ENCODE peak calls at places on chromosomes 11 and 22, in five cellular contexts. B, K, X, U and Q are unnamed samples.

GRCh38 chr11:107706531-107706930 is 5.3 kb downstream of the SLN start:
- DNase-seq in X (no peak), B (no peak), K (no peak), U (no peak), Q (no peak)

GRCh38 chr22:40426671-40427070 is 56.3 kb downstream of the SGSM3 start:
- DNase-seq in U (no peak), K (no peak), X (no peak), B (peak), Q (no peak)

GRCh38 chr22:37843746-37844089 is 416 bp downstream of the ANKRD54 start:
- DNase-seq in X (no peak), B (no peak), K (no peak), U (peak), Q (no peak)

GRCh38 chr11:90635886-90636285 is 413.0 kb upstream of the CHORDC1 start:
- DNase-seq in B (no peak), X (no peak), U (no peak), K (no peak), Q (no peak)

GRCh38 chr11:17855531-17856290 is 121.1 kb downstream of the KCNC1 start:
- DNase-seq in U (no peak), B (no peak), K (no peak), X (no peak), Q (no peak)

GRCh38 chr11:62556102-62556871 is 9.7 kb upstream of the AHNAK start:
- DNase-seq in U (peak), B (peak), K (peak), X (peak), Q (peak)

GRCh38 chr11:35487532-35488078 is 37.8 kb downstream of the PAMR1 start:
- DNase-seq in X (peak), K (no peak), U (no peak), B (peak), Q (peak)

GRCh38 chr11:16814410-16815046 is 76.1 kb downstream of the C11orf58 start:
- DNase-seq in X (no peak), U (no peak), K (peak), B (no peak), Q (no peak)

GRCh38 chr22:28299760-28300159 is 379.9 kb downstream of the TTC28 start:
- DNase-seq in B (peak), K (no peak), X (no peak), U (no peak), Q (no peak)

GRCh38 chr11:66068923-66069714 is 953 bp upstream of the PACS1 start:
- DNase-seq in U (no peak), K (no peak), X (peak), B (peak), Q (no peak)

GRCh38 chr11:47408598-47409439 is 429 bp downstream of the SLC39A13 start:
- DNase-seq in U (peak), B (peak), X (peak), K (no peak), Q (no peak)

GRCh38 chr22:37563153-37564081 is 3.1 kb downstream of the CDC42EP1 start:
- DNase-seq in U (peak), X (peak), B (peak), K (peak), Q (peak)

GRCh38 chr11:19739872-19740271 is 27.2 kb downstream of the NAV2 start:
- DNase-seq in K (no peak), X (no peak), U (no peak), B (no peak), Q (no peak)

GRCh38 chr11:21040615-21041014 is 371.2 kb downstream of the NELL1 start:
- DNase-seq in B (no peak), X (no peak), U (no peak), K (no peak), Q (no peak)

GRCh38 chr11:75421035-75421602 is 11.9 kb downstream of the KLHL35 start:
- DNase-seq in X (no peak), K (no peak), B (no peak), U (no peak), Q (no peak)
- TF ChIP-seq CTCF in X (no peak), K (no peak), B (no peak), U (no peak), Q (no peak)

DNA sequence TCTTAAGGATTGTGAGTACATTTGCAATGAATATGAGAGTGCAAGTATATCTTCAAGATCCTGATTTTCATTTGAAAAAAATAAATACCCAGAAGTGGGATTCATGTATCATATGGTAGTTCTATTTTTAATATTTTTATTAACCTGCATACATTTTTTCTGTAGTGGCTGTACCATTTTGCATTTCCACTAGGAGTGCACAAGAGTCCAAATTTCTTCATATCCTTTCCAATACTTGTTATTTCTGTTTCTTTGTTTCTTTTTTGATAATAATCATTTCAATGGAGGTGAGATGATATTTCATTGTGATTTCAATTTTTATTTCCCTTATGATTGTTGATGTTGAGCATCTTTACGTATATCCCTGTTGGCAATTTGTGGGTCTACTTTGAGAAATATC is 759.8 kb upstream of the CNTN5 start:
- DNase-seq in U (no peak), X (no peak), K (no peak), B (no peak), Q (no peak)
- TF ChIP-seq CTCF in U (peak), X (no peak), K (no peak), B (peak), Q (no peak)

GRCh38 chr22:21866821-21867527 is 471 bp downstream of the MAPK1 start:
- DNase-seq in B (peak), X (peak), K (peak), U (no peak), Q (no peak)

GRCh38 chr22:21868651-21869050 is 1.2 kb upstream of the MAPK1 start:
- DNase-seq in B (no peak), X (no peak), K (no peak), U (no peak), Q (no peak)

GRCh38 chr22:21865041-21865440 is 2.4 kb downstream of the MAPK1 start:
- DNase-seq in B (peak), K (no peak), U (no peak), X (peak), Q (peak)

GRCh38 chr22:21862386-21863242 is 4.8 kb downstream of the MAPK1 start:
- DNase-seq in B (no peak), K (no peak), X (no peak), U (no peak), Q (no peak)

GRCh38 chr22:21867528-21868266 is at the start of gene MAPK1:
- DNase-seq in U (peak), B (peak), X (peak), K (peak), Q (peak)
- TF ChIP-seq CTCF in U (peak), B (peak), X (peak), K (peak), Q (no peak)

GRCh38 chr11:100841711-100842407 is 154.8 kb downstream of the ARHGAP42 start:
- DNase-seq in B (no peak), U (no peak), K (no peak), X (no peak), Q (no peak)
- TF ChIP-seq CTCF in B (no peak), U (no peak), K (no peak), X (no peak), Q (no peak)

GRCh38 chr22:47149976-47150375 is 387.5 kb downstream of the TBC1D22A start:
- DNase-seq in U (no peak), X (no peak), B (no peak), K (no peak), Q (no peak)

GRCh38 chr22:47147572-47147971 is 385.1 kb downstream of the TBC1D22A start:
- DNase-seq in K (no peak), X (no peak), U (no peak), B (no peak), Q (no peak)

GRCh38 chr22:47148510-47148909 is 386.1 kb downstream of the TBC1D22A start:
- DNase-seq in K (no peak), U (no peak), B (no peak), X (no peak), Q (no peak)

GRCh38 chr22:47150426-47150825 is 388.0 kb downstream of the TBC1D22A start:
- DNase-seq in B (no peak), K (no peak), U (no peak), X (no peak), Q (no peak)

GRCh38 chr22:47148956-47149748 is 386.7 kb downstream of the TBC1D22A start:
- DNase-seq in X (no peak), K (no peak), B (no peak), U (no peak), Q (no peak)
- TF ChIP-seq CTCF in X (no peak), K (no peak), B (no peak), U (no peak), Q (no peak)

DNA sequence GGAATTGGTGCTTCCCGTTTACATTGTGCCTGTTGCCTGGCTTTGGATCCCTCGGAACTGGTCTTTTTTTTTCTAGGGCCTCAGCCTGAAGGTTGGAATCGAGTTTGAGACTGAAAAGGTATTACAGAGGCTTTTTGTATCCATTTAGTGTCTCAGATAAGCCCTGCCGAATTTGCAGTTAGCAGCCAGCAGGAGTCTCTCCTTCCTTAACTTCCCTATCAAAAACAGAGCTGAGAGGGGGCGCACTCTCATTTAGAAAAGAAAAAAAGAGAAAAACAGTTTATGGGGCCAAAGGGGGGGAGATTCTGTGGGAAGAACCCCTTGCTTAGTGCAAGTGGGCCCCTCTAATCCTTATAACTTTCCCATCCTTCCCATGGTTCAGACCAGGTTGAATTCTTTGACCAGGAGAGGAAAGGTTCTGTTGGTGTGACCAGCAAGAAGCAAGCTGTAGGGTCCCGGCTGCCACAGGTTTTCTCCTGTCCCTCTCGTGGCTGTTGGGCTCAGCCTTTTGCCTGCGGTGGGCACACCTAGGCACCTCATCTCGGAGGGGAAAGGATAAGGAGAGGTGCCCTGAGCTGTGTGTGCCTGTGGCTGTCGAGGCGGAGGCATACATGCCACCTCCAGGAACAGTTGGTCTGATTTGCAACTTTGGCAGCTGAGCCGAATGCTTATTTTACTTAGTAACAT is 565.1 kb upstream of the CNTN5 start:
- DNase-seq in B (no peak), X (no peak), K (no peak), U (no peak), Q (no peak)
- TF ChIP-seq CTCF in B (no peak), X (no peak), K (no peak), U (no peak), Q (no peak)